ENCODE peak calls at places on chromosome 13, in nine cellular contexts. V, W, H, S, D, F, G, P and B are unnamed samples.

GRCh38 chr13:48412100-48412556 is 785 bp downstream of the LPAR6 start:
- DNase-seq in V (no peak), W (no peak), H (no peak), S (no peak), D (peak; percentile 43), F (no peak), G (no peak), P (no peak), B (peak; percentile 39)

GRCh38 chr13:48853381-48854102 is 122.2 kb upstream of the FNDC3A start:
- DNase-seq in V (no peak), W (no peak), H (no peak), S (no peak), D (peak; percentile 70), F (no peak), G (peak; percentile 3), P (no peak), B (no peak)

GRCh38 chr13:73608731-73609485 is 525.3 kb downstream of the KLF12 start:
- DNase-seq in V (no peak), W (no peak), H (no peak), S (no peak), D (no peak), F (no peak), G (no peak), P (no peak), B (no peak)

GRCh38 chr13:48653074-48654054 is at the start of gene CYSLTR2:
- DNase-seq in V (no peak), W (no peak), H (no peak), S (no peak), D (peak; percentile 76), F (no peak), G (no peak), P (no peak), B (no peak)

GRCh38 chr13:42836930-42837329 is 55.5 kb downstream of the FAM216B start:
- DNase-seq in V (no peak), W (no peak), H (peak; percentile 33), S (peak; percentile 16), D (peak; percentile 91), F (no peak), G (no peak), P (no peak), B (peak; percentile 27)

GRCh38 chr13:104085611-104086010 is 1019.4 kb upstream of the SLC10A2 start:
- DNase-seq in V (no peak), W (no peak), H (no peak), S (no peak), D (peak; percentile 48), F (no peak), G (no peak), P (no peak), B (no peak)

GRCh38 chr13:109088101-109088500 is 458.7 kb downstream of the MYO16 start:
- DNase-seq in V (no peak), W (no peak), H (no peak), S (no peak), D (peak; percentile 8), F (no peak), G (no peak), P (no peak), B (peak; percentile 88)

GRCh38 chr13:35165205-35165604 is 223.1 kb downstream of the NBEA start:
- DNase-seq in V (no peak), W (no peak), H (no peak), S (no peak), D (no peak), F (no peak), G (no peak), P (no peak), B (no peak)

GRCh38 chr13:102798653-102799543 is at the start of the genes BIVM and POGLUT2:
- DNase-seq in V (peak; percentile 90), W (peak; percentile 94), H (peak; percentile 96), S (peak; percentile 99), D (peak; percentile 97), F (peak; percentile 55), G (peak; percentile 63), P (peak; percentile 96), B (peak; percentile 98)

GRCh38 chr13:47397739-47398138 is 500.9 kb upstream of the HTR2A start:
- DNase-seq in V (no peak), W (no peak), H (no peak), S (no peak), D (peak; percentile 12), F (no peak), G (no peak), P (no peak), B (peak; percentile 36)

GRCh38 chr13:50845211-50845610 is 1.7 kb upstream of the DLEU7 start:
- DNase-seq in V (no peak), W (no peak), H (no peak), S (no peak), D (peak; percentile 79), F (no peak), G (no peak), P (no peak), B (no peak)

GRCh38 chr13:50320297-50320862 is 305.1 kb downstream of the KCNRG start:
- DNase-seq in V (no peak), W (no peak), H (no peak), S (no peak), D (peak; percentile 50), F (no peak), G (no peak), P (no peak), B (peak; percentile 55)

GRCh38 chr13:50644081-50644871 is 199.2 kb downstream of the DLEU7 start:
- DNase-seq in V (no peak), W (no peak), H (no peak), S (no peak), D (no peak), F (no peak), G (no peak), P (no peak), B (peak; percentile 97)

GRCh38 chr13:50787316-50788195 is 55.9 kb downstream of the DLEU7 start:
- DNase-seq in V (no peak), W (no peak), H (no peak), S (no peak), D (no peak), F (no peak), G (no peak), P (no peak), B (no peak)

GRCh38 chr13:114128624-114129522 is 3.5 kb downstream of the RASA3 start:
- DNase-seq in V (peak; percentile 69), W (peak; percentile 62), H (no peak), S (no peak), D (peak; percentile 90), F (peak; percentile 29), G (peak; percentile 47), P (peak; percentile 81), B (peak; percentile 53)

GRCh38 chr13:84645196-84646071 is 763.2 kb upstream of the SLITRK1 start:
- DNase-seq in V (no peak), W (no peak), H (no peak), S (peak; percentile 12), D (peak; percentile 16), F (peak; percentile 68), G (no peak), P (no peak), B (peak; percentile 59)

GRCh38 chr13:94516456-94516855 is 37.0 kb upstream of the DCT start:
- DNase-seq in V (no peak), W (no peak), H (no peak), S (no peak), D (no peak), F (no peak), G (no peak), P (no peak), B (no peak)

GRCh38 chr13:42751693-42752092 is 29.7 kb upstream of the FAM216B start:
- DNase-seq in V (no peak), W (no peak), H (no peak), S (no peak), D (no peak), F (no peak), G (no peak), P (no peak), B (no peak)

GRCh38 chr13:40206241-40207109 is 460.0 kb downstream of the FOXO1 start:
- DNase-seq in V (no peak), W (no peak), H (no peak), S (no peak), D (peak; percentile 51), F (no peak), G (no peak), P (no peak), B (peak; percentile 99)

DNA sequence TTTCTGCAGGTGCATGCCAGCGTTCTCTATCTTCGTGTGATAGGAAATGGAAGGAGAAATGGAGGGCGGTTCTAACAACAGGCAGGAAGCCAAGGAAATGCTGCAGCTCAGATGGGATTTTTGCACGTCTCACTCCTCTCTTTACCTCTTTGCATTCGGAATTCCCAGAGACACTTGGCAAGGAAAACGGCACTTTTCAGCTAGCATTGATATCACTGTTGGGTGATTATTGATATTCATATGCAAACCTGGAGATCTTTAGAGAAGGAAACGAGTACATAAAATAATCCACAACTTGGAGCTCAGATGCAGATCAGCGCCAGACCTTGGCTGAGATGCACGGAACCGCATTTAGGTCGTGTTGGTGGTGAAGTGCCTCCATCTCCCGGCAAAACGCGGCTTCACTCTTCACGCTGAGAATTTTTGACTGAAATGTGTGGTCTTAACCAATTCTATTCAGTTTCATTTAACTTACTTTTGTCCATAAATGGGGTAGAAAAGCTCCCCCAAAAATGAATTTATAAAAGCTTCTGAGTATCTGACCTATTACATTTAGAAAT is 77.2 kb upstream of the ARHGEF7 start:
- DNase-seq in V (no peak), W (no peak), H (no peak), S (no peak), D (no peak), F (no peak), G (no peak), P (no peak), B (no peak)
- TF ChIP-seq CTCF in V (no peak), W (no peak), H (no peak), S (no peak), D (no peak), F (no peak), G (no peak), P (no peak), B (no peak)

DNA sequence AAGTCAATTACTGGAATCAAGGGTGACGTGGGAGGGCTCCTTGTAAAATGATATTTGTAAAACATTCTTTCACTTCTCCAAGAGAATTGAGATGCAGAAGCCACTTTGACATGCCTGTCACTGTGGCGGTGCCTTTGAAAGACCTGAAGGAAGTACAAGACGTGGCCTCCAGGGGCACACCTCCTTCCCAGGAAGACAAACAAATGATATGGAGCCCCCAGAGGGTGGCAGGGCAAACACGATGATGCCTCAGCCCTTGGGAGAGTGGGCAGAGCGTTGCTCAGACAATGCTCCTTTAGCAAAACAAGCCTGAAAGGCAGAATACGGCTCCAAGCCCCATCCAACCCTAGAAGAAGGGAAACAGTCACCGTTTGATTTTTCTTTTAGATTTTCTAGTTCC is 9.3 kb upstream of the ATP12A start:
- DNase-seq in V (no peak), W (no peak), H (no peak), S (peak; percentile 88), D (peak; percentile 20), F (no peak), G (no peak), P (no peak), B (no peak)
- H3K4me3 ChIP-seq in V (no peak overlapping the region), W (no peak overlapping the region), H (no peak overlapping the region), S (peak overlapping the region; percentile 46), D (no peak overlapping the region), F (peak overlapping the region; percentile 20), G (peak overlapping the region; percentile 54), P (no peak overlapping the region), B (no peak overlapping the region)

GRCh38 chr13:108086678-108087077 is 128.7 kb downstream of the LIG4 start:
- DNase-seq in V (no peak), W (peak; percentile 16), H (peak; percentile 44), S (no peak), D (peak; percentile 71), F (no peak), G (no peak), P (no peak), B (peak; percentile 36)
- TF ChIP-seq CTCF in V (no peak), W (no peak), H (peak; percentile 53), S (peak; percentile 29), D (peak; percentile 69), F (no peak), G (no peak), P (no peak), B (peak; percentile 30)

GRCh38 chr13:101115762-101116161 is 300.5 kb downstream of the NALCN start:
- DNase-seq in V (no peak), W (no peak), H (no peak), S (no peak), D (peak; percentile 52), F (no peak), G (no peak), P (no peak), B (peak; percentile 18)
- H3K4me3 ChIP-seq in V (no peak overlapping the region), W (no peak overlapping the region), H (no peak overlapping the region), S (no peak overlapping the region), D (no peak overlapping the region), F (no peak overlapping the region), G (no peak overlapping the region), P (no peak overlapping the region), B (no peak overlapping the region)